ENCODE peak calls at places on chromosomes 4 and X, in eight cellular contexts. L is breast epithelium, U is H1, Z is prostate gland, R is suprapubic skin, E is transverse colon, J is upper lobe of left lung, Y is SK-N-SH. B is an unnamed sample.

GRCh38 chr4:20638825-20639224 is 61.4 kb upstream of the PACRGL start:
- DNase-seq in J (no peak), Y (no peak), E (no peak), L (no peak), U (no peak), Z (no peak), R (no peak), B (no peak)

GRCh38 chr4:125714845-125715244 is 400.1 kb downstream of the FAT4 start:
- DNase-seq in L (no peak), Y (no peak), U (no peak), E (no peak), R (no peak), J (no peak), Z (no peak), B (no peak)

GRCh38 chr4:53535567-53535966 is 55.7 kb downstream of the LNX1 start:
- DNase-seq in E (no peak), Y (no peak), R (no peak), L (no peak), U (no peak), Z (no peak), J (no peak), B (no peak)

GRCh38 chr4:153788064-153788418 is 842 bp downstream of the SFRP2 start:
- DNase-seq in U (no peak), L (no peak), R (no peak), Y (peak), J (no peak), Z (no peak), E (no peak), B (peak)

GRCh38 chr4:7021930-7022658 is 21.1 kb upstream of the TADA2B start:
- DNase-seq in R (no peak), J (no peak), U (no peak), L (no peak), E (no peak), Z (no peak), Y (no peak), B (no peak)

GRCh38 chr4:106062452-106062875 is 167.2 kb downstream of the NPNT start:
- DNase-seq in E (no peak), Z (no peak), J (no peak), R (no peak), U (no peak), Y (no peak), L (no peak), B (no peak)

GRCh38 chrX:43817454-43817853 is 64.8 kb downstream of the MAOB start:
- DNase-seq in Z (no peak), U (no peak), L (no peak), J (no peak), Y (no peak), E (no peak), R (no peak), B (no peak)

GRCh38 chrX:2430265-2430825 is 70.4 kb downstream of the DHRSX start:
- DNase-seq in Z (no peak), L (no peak), U (no peak), E (no peak), R (no peak), J (peak), Y (no peak), B (no peak)

GRCh38 chr4:47525154-47525819 is 40.2 kb downstream of the ATP10D start:
- DNase-seq in R (no peak), J (peak), Z (no peak), L (no peak), U (no peak), Y (no peak), E (no peak), B (peak)

GRCh38 chrX:5142644-5143043 is 1086.0 kb downstream of the NLGN4X start:
- DNase-seq in Z (no peak), Y (no peak), L (no peak), U (no peak), R (no peak), J (no peak), E (no peak), B (no peak)

GRCh38 chr4:165328708-165329107 is 1.2 kb downstream of the MSMO1 start:
- DNase-seq in Y (no peak), R (no peak), E (no peak), J (no peak), L (no peak), U (no peak), Z (no peak), B (no peak)

GRCh38 chrX:39766882-39767281 is 330.9 kb downstream of the BCOR start:
- DNase-seq in Z (no peak), R (no peak), L (no peak), U (no peak), Y (peak), E (no peak), J (no peak), B (peak)

GRCh38 chrX:34058005-34058404 is 74.1 kb downstream of the FAM47A start:
- DNase-seq in Y (no peak), J (no peak), U (no peak), R (no peak), L (no peak), Z (no peak), E (no peak), B (no peak)

GRCh38 chr4:1458581-1458980 is 52.3 kb upstream of the NKX1-1 start:
- DNase-seq in E (no peak), R (peak), L (peak), Z (no peak), Y (peak), J (no peak), U (no peak), B (no peak)
- TF ChIP-seq POLR2AphosphoS5 in E (no peak), R (no peak), L (no peak), Z (no peak), Y (no peak), J (no peak), U (no peak), B (no peak)

GRCh38 chr4:145320269-145320668 is 139.9 kb upstream of the OTUD4 start:
- DNase-seq in Z (no peak), Y (no peak), R (no peak), E (no peak), L (no peak), J (no peak), U (no peak), B (no peak)

GRCh38 chr4:145316961-145317360 is 136.6 kb upstream of the OTUD4 start:
- DNase-seq in L (no peak), Y (no peak), U (no peak), J (no peak), E (no peak), R (no peak), Z (no peak), B (no peak)

GRCh38 chr4:145315828-145316227 is 135.4 kb upstream of the OTUD4 start:
- DNase-seq in E (no peak), U (no peak), R (no peak), J (no peak), Z (no peak), Y (no peak), L (no peak), B (no peak)
- TF ChIP-seq POLR2AphosphoS5 in E (no peak), U (no peak), R (peak), J (no peak), Z (no peak), Y (peak), L (no peak), B (no peak)

DNA sequence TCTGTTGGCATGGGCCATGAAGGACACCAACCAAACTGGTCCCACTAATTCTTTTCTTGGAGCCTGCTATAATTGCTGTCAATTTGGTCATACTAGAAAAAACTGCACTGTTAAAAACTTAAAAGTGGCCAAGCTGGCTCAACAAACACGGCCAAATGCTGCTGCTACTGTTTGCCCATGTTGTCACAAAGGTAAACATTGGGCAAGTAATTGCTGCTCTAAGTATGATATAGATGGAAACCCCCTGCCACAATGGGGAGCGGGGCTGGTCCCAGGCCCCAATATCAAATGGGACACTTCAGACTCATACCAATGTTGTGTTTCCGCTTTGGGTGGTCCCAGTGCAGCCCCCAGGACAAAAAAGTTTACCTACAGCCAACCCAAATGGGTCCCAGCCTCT is 52.1 kb downstream of the SPIN3 start:
- DNase-seq in Z (no peak), E (no peak), Y (no peak), J (no peak), U (no peak), R (no peak), L (no peak), B (no peak)
- TF ChIP-seq POLR2AphosphoS5 in Z (no peak), E (no peak), Y (no peak), J (no peak), U (no peak), R (no peak), L (no peak), B (no peak)

GRCh38 chrX:150848914-150849365 is 49.5 kb downstream of the CD99L2 start:
- DNase-seq in Z (peak), E (peak), Y (no peak), J (peak), L (peak), R (no peak), U (no peak), B (no peak)
- TF ChIP-seq POLR2AphosphoS5 in Z (peak), E (no peak), Y (no peak), J (peak), L (no peak), R (no peak), U (no peak), B (no peak)

DNA sequence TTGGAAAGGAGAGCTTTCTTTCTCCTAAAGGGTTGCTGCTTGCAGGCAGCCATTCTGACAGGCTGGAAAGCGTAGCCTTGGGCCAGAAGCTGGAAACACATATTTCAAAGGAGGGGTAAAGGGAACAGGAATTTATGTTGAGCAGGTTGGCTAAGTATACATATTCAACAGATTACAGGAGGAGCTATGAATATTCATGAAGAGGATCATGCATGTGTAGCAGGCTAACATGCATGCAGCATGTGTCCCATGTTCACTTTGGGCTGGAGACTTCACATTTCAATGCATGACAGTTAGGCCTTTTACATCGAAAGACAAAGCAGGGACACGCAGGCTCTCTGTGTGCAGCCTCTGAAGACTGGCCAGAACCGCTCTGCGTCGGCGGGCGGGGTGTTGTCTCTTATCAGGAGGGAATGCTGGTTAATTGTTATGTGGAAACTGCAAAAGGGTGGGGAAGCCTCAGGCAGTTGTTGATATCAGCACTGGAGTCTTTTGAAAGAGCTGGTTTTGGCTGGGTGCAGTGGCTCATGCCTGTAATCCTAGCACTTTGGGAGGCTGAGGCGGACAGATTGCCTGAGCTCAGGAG is 31.5 kb downstream of the CASP3 start:
- DNase-seq in U (peak), L (no peak), E (peak), Z (no peak), R (no peak), Y (no peak), J (no peak), B (no peak)
- TF ChIP-seq POLR2AphosphoS5 in U (no peak), L (no peak), E (no peak), Z (no peak), R (no peak), Y (no peak), J (no peak), B (no peak)

GRCh38 chr4:41880022-41880837 is 55.0 kb upstream of the TMEM33 start:
- DNase-seq in Z (no peak), Y (peak), J (no peak), R (no peak), L (no peak), E (no peak), U (no peak), B (no peak)
- TF ChIP-seq POLR2AphosphoS5 in Z (no peak), Y (no peak), J (no peak), R (no peak), L (no peak), E (no peak), U (no peak), B (no peak)

B was measured in sigmoid colon.